ENCODE peak calls at places on chromosomes 7 and 10, in ten cellular contexts. J is left lung, H is IMR-90, D is colonic mucosa, O is GM23248, L is brain microvascular endothelial cell, T is small intestine, I is mammary epithelial cell, Y is hepatocyte, K is HCT116. Z is an unnamed sample.
A peak's percentile ranks its signal among the peaks of the same experiment; 100 is the strongest.

GRCh38 chr10:75121322-75121721 is 9.9 kb downstream of the SAMD8 start:
- DNase-seq in J (no peak), H (no peak), D (no peak), O (no peak), L (no peak), T (peak; percentile 51), I (no peak), Y (no peak), K (no peak), Z (no peak)

GRCh38 chr7:108299251-108300014 is 156.8 kb downstream of the NRCAM start:
- DNase-seq in J (no peak), H (no peak), D (no peak), O (peak; percentile 53), L (peak; percentile 61), T (peak; percentile 75), I (peak; percentile 70), Y (peak; percentile 46), K (no peak), Z (no peak)

GRCh38 chr10:103716206-103717160 is 138.9 kb downstream of the SH3PXD2A start:
- DNase-seq in J (peak; percentile 40), H (no peak), D (peak; percentile 42), O (no peak), L (no peak), T (peak; percentile 32), I (peak; percentile 86), Y (no peak), K (peak; percentile 48), Z (no peak)

GRCh38 chr10:24519950-24520349 is 203.7 kb downstream of the ARHGAP21 start:
- DNase-seq in J (no peak), H (peak; percentile 5), D (no peak), O (no peak), L (no peak), T (no peak), I (no peak), Y (no peak), K (no peak), Z (no peak)

GRCh38 chr10:26737730-26738129 is 40.2 kb downstream of the PDSS1 start:
- DNase-seq in J (no peak), H (peak; percentile 55), D (no peak), O (peak; percentile 71), L (no peak), T (no peak), I (peak; percentile 56), Y (peak; percentile 42), K (no peak), Z (peak; percentile 70)

GRCh38 chr7:64562246-64562620 is 638 bp downstream of the ZNF680 start:
- DNase-seq in J (no peak), H (no peak), D (no peak), O (no peak), L (no peak), T (no peak), I (no peak), Y (no peak), K (no peak), Z (no peak)

GRCh38 chr10:83991986-83992753 is 147.1 kb upstream of the GHITM start:
- DNase-seq in J (no peak), H (no peak), D (peak; percentile 31), O (peak; percentile 23), L (no peak), T (peak; percentile 31), I (peak; percentile 20), Y (peak; percentile 58), K (peak; percentile 35), Z (no peak)

GRCh38 chr7:29877196-29877595 is 70.9 kb downstream of the WIPF3 start:
- DNase-seq in J (no peak), H (no peak), D (no peak), O (peak; percentile 19), L (peak; percentile 20), T (no peak), I (peak; percentile 62), Y (no peak), K (no peak), Z (no peak)

GRCh38 chr7:25456467-25457171 is 228.3 kb upstream of the NPVF start:
- DNase-seq in J (no peak), H (no peak), D (peak; percentile 36), O (no peak), L (no peak), T (peak; percentile 14), I (no peak), Y (no peak), K (no peak), Z (no peak)

GRCh38 chr7:107002131-107002803 is 42.2 kb upstream of the PRKAR2B start:
- DNase-seq in J (no peak), H (no peak), D (no peak), O (no peak), L (no peak), T (no peak), I (no peak), Y (no peak), K (no peak), Z (no peak)

GRCh38 chr7:29609162-29610030 is 45.8 kb downstream of the PRR15 start:
- DNase-seq in J (no peak), H (no peak), D (peak; percentile 79), O (peak; percentile 83), L (no peak), T (peak; percentile 84), I (peak; percentile 79), Y (peak; percentile 61), K (peak; percentile 42), Z (no peak)

GRCh38 chr10:122678266-122678665 is 21.4 kb downstream of the C10orf120 start:
- DNase-seq in J (no peak), H (no peak), D (no peak), O (no peak), L (no peak), T (no peak), I (no peak), Y (no peak), K (no peak), Z (no peak)

GRCh38 chr10:120011359-120012132 is 119.0 kb downstream of the SEC23IP start:
- DNase-seq in J (peak; percentile 69), H (no peak), D (no peak), O (no peak), L (no peak), T (no peak), I (no peak), Y (no peak), K (no peak), Z (no peak)

GRCh38 chr10:119371704-119372663 is 164.6 kb downstream of the GRK5 start:
- DNase-seq in J (no peak), H (no peak), D (no peak), O (peak; percentile 26), L (peak; percentile 16), T (no peak), I (no peak), Y (no peak), K (no peak), Z (no peak)

DNA sequence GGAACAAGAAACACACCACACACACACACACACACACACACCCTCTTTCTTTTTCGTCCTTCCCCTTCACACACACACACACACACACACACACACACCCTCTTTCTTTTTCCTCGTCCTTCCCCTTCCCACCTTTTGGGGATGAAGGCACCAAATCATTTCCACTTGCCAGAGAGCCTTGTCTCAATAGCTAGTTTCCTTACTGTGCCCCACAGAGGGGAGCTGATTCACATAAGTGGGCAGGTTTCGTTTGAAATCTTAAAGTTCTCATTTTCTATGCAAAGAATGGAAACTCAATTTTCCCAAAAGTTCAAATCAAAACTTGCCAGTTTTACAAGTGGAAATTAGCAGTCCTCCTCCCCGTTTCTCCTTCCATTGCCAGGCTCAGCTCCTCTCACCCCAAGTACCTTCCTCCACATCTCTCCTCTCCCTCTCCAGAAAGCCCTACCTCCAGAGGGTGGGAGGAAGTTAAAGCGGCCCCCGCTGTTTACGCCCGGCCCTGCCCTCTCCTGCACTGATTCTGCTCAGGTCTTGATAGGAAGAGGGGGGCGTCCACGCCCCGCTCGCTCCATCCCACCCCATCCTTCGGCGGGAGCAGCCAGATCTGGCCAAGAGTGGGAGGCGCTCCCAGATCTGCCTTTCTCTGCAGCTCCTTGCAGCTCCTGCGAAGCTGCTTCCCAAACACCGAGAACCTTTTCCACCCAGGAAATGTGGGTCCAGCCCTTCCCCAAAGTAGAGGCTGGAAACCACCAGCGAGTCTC is 1.3 kb downstream of the CTTNBP2 start:
- DNase-seq in J (no peak), H (no peak), D (peak; percentile 27), O (peak; percentile 2), L (peak; percentile 2), T (no peak), I (no peak), Y (peak; percentile 42), K (no peak), Z (no peak)
- H3K27ac ChIP-seq in J (no peak overlapping the region), H (peak overlapping the region; percentile 12), D (no peak overlapping the region), O (no peak overlapping the region), L (no peak overlapping the region), T (no peak overlapping the region), I (no peak overlapping the region), Y (peak overlapping the region; percentile 71), K (peak overlapping the region; percentile 58), Z (no peak overlapping the region)

GRCh38 chr10:13953371-13953770 is 366.6 kb downstream of the PRPF18 start:
- DNase-seq in J (no peak), H (peak; percentile 35), D (no peak), O (peak; percentile 61), L (peak; percentile 74), T (no peak), I (no peak), Y (no peak), K (no peak), Z (no peak)

GRCh38 chr10:13955426-13955825 is 368.7 kb downstream of the PRPF18 start:
- DNase-seq in J (no peak), H (no peak), D (no peak), O (no peak), L (no peak), T (no peak), I (no peak), Y (no peak), K (no peak), Z (no peak)

GRCh38 chr10:13949844-13950542 is 363.2 kb downstream of the PRPF18 start:
- DNase-seq in J (no peak), H (peak; percentile 91), D (no peak), O (peak; percentile 90), L (peak; percentile 90), T (no peak), I (peak; percentile 38), Y (no peak), K (no peak), Z (no peak)

GRCh38 chr10:13945760-13946460 is 359.1 kb downstream of the PRPF18 start:
- DNase-seq in J (no peak), H (peak; percentile 63), D (no peak), O (no peak), L (no peak), T (peak; percentile 5), I (no peak), Y (peak; percentile 14), K (no peak), Z (no peak)

GRCh38 chr10:13950543-13950939 is 363.8 kb downstream of the PRPF18 start:
- DNase-seq in J (no peak), H (no peak), D (no peak), O (no peak), L (no peak), T (no peak), I (no peak), Y (no peak), K (no peak), Z (no peak)
- H3K27ac ChIP-seq in J (no peak overlapping the region), H (no peak overlapping the region), D (no peak overlapping the region), O (peak overlapping the region; percentile 80), L (peak overlapping the region; percentile 94), T (peak overlapping the region; percentile 1), I (no peak overlapping the region), Y (no peak overlapping the region), K (no peak overlapping the region), Z (peak overlapping the region; percentile 56)

GRCh38 chr7:97971990-97972943 is 17.7 kb downstream of the OCM2 start:
- DNase-seq in J (peak; percentile 96), H (peak; percentile 57), D (peak; percentile 86), O (peak; percentile 81), L (peak; percentile 47), T (peak; percentile 84), I (peak; percentile 65), Y (peak; percentile 89), K (peak; percentile 63), Z (peak; percentile 20)
- H3K27ac ChIP-seq in J (peak overlapping the region; percentile 75), H (peak overlapping the region; percentile 48), D (peak overlapping the region; percentile 69), O (peak overlapping the region; percentile 11), L (peak overlapping the region; percentile 13), T (peak overlapping the region; percentile 65), I (peak overlapping the region; percentile 40), Y (peak overlapping the region; percentile 84), K (peak overlapping the region; percentile 65), Z (peak overlapping the region; percentile 56)

GRCh38 chr7:134452991-134453473 is 5.9 kb downstream of the AKR1B1 start:
- DNase-seq in J (no peak), H (no peak), D (no peak), O (no peak), L (no peak), T (no peak), I (no peak), Y (no peak), K (no peak), Z (no peak)
- H3K27ac ChIP-seq in J (no peak overlapping the region), H (peak overlapping the region; percentile 53), D (peak overlapping the region; percentile 2), O (no peak overlapping the region), L (no peak overlapping the region), T (peak overlapping the region; percentile 52), I (no peak overlapping the region), Y (peak overlapping the region; percentile 27), K (no peak overlapping the region), Z (no peak overlapping the region)

Z was measured in epithelial cell of prostate.